ENCODE peak calls at places on chromosomes 4 and X, in eight cellular contexts. X is dermis blood vessel endothelial cell; R is nephron progenitor cell; J is stimulated activated CD8-positive, alpha-beta memory T cell treated with anti-CD3 and anti-CD28 coated beads, Interleukin-4, amount 100 ng/mL, for 24 hours; C is frontal cortex; K is activated naive CD8-positive, alpha-beta T cell treated with anti-CD3 and anti-CD28 coated beads for 36 hours; S is pons; V is left colon. L is an unnamed sample.

GRCh38 chrX:1554469-1555210 is 17.7 kb upstream of the P2RY8 start:
- DNase-seq in R (no peak), C (no peak), X (no peak), S (no peak), K (no peak), V (no peak), J (no peak), L (no peak)

GRCh38 chr4:154614306-154614705 is 1.9 kb upstream of the FGG start:
- DNase-seq in K (no peak), R (no peak), S (no peak), V (no peak), C (no peak), J (no peak), X (no peak), L (no peak)

GRCh38 chr4:145231906-145232700 is 51.7 kb upstream of the OTUD4 start:
- DNase-seq in R (no peak), J (no peak), S (no peak), C (no peak), X (peak; percentile 84), K (no peak), V (no peak), L (no peak)

GRCh38 chr4:184818216-184818564 is 7.6 kb downstream of the ACSL1 start:
- DNase-seq in R (no peak), X (no peak), K (no peak), C (no peak), J (no peak), S (no peak), V (no peak), L (no peak)

GRCh38 chr4:15577508-15577907 is 77.6 kb downstream of the FBXL5 start:
- DNase-seq in J (no peak), X (no peak), C (no peak), K (no peak), S (no peak), V (no peak), R (no peak), L (no peak)

GRCh38 chr4:82430193-82431025 is at the start of the genes ENOPH1 and HNRNPDL:
- DNase-seq in V (peak; percentile 96), S (peak; percentile 95), R (peak; percentile 95), K (peak; percentile 99), C (peak; percentile 96), X (peak; percentile 97), J (peak; percentile 99), L (peak; percentile 96)

GRCh38 chr4:173801876-173802713 is 272.1 kb upstream of the HAND2 start:
- DNase-seq in X (no peak), C (no peak), R (no peak), K (no peak), J (no peak), S (no peak), V (no peak), L (no peak)

GRCh38 chrX:6227445-6227820 is 1.2 kb downstream of the NLGN4X start:
- DNase-seq in K (no peak), X (no peak), R (peak; percentile 33), J (no peak), S (no peak), V (no peak), C (no peak), L (no peak)

GRCh38 chr4:81040175-81040659 is 9.7 kb downstream of the BMP3 start:
- DNase-seq in C (no peak), V (no peak), R (peak; percentile 18), S (peak; percentile 76), X (peak; percentile 31), J (no peak), K (no peak), L (no peak)

GRCh38 chr4:125316391-125316780 is 1.6 kb downstream of the FAT4 start:
- DNase-seq in C (peak; percentile 14), V (peak; percentile 26), R (peak; percentile 32), S (no peak), X (peak; percentile 50), K (peak; percentile 4), J (no peak), L (peak; percentile 10)

GRCh38 chrX:50697691-50698090 is 116.3 kb downstream of the SHROOM4 start:
- DNase-seq in S (no peak), X (peak; percentile 76), K (no peak), J (no peak), C (no peak), R (no peak), V (no peak), L (no peak)

GRCh38 chr4:30696195-30696594 is 24.0 kb upstream of the PCDH7 start:
- DNase-seq in V (no peak), K (no peak), J (no peak), S (no peak), R (no peak), X (no peak), C (no peak), L (no peak)

GRCh38 chrX:38484607-38485498 is 76.5 kb upstream of the TSPAN7 start:
- DNase-seq in J (no peak), K (no peak), X (no peak), V (no peak), S (no peak), R (no peak), C (no peak), L (no peak)

GRCh38 chr4:169024762-169025161 is 14.7 kb upstream of the CBR4 start:
- DNase-seq in J (no peak), X (peak; percentile 72), K (no peak), C (peak; percentile 54), S (peak; percentile 73), R (no peak), V (no peak), L (no peak)

GRCh38 chrX:74383611-74384010 is 37.7 kb upstream of the SLC16A2 start:
- DNase-seq in V (no peak), K (peak; percentile 4), J (no peak), R (peak; percentile 16), C (peak; percentile 18), S (peak; percentile 60), X (peak; percentile 57), L (peak; percentile 54)

GRCh38 chr4:81030617-81031388 is at the start of gene BMP3:
- DNase-seq in V (peak; percentile 75), X (no peak), K (peak; percentile 15), R (peak; percentile 60), J (no peak), C (peak; percentile 16), S (no peak), L (no peak)

L was measured in adrenal gland.